ENCODE peak calls at places on chromosomes 11 and 22, in seven cellular contexts. G is LoVo; B is GM13977; Y is kidney tubule cell; J is Ammon's horn; Q is effector memory CD4-positive, alpha-beta T cell; H is D341Med. O is an unnamed sample.

GRCh38 chr11:598005-598680 is 17.6 kb downstream of the IRF7 start:
- DNase-seq in G (no peak), B (no peak), Y (no peak), J (no peak), Q (no peak), H (no peak), O (no peak)

GRCh38 chr11:2891901-2892214 is 6.3 kb upstream of the CDKN1C start:
- DNase-seq in G (no peak), B (no peak), Y (no peak), J (peak), Q (no peak), H (no peak), O (peak)

GRCh38 chr22:44309137-44309536 is 3.6 kb downstream of the SHISAL1 start:
- DNase-seq in G (peak), B (no peak), Y (peak), J (peak), Q (no peak), H (peak), O (peak)

GRCh38 chr11:14577835-14578529 is 57.8 kb upstream of the PSMA1 start:
- DNase-seq in G (no peak), B (no peak), Y (no peak), J (no peak), Q (no peak), H (no peak), O (no peak)

GRCh38 chr22:30210235-30210831 is 36.2 kb downstream of the LIF start:
- DNase-seq in G (peak), B (peak), Y (peak), J (peak), Q (no peak), H (peak), O (no peak)

GRCh38 chr11:36346562-36347383 is 50.7 kb downstream of the PRR5L start:
- DNase-seq in G (no peak), B (no peak), Y (no peak), J (no peak), Q (no peak), H (no peak), O (no peak)

GRCh38 chr11:21561589-21561988 is 631.3 kb upstream of the ANO5 start:
- DNase-seq in G (peak), B (no peak), Y (peak), J (no peak), Q (no peak), H (no peak), O (no peak)

GRCh38 chr11:130527648-130528300 is 79.3 kb downstream of the ADAMTS15 start:
- DNase-seq in G (no peak), B (no peak), Y (peak), J (peak), Q (no peak), H (no peak), O (no peak)

GRCh38 chr11:81033779-81034550 is 1593.1 kb upstream of the TENM4 start:
- DNase-seq in G (no peak), B (no peak), Y (no peak), J (no peak), Q (no peak), H (no peak), O (no peak)

GRCh38 chr22:46064236-46064965 is 85.9 kb upstream of the PPARA start:
- DNase-seq in G (peak), B (no peak), Y (no peak), J (no peak), Q (no peak), H (no peak), O (no peak)

GRCh38 chr22:40009231-40009769 is 14.5 kb downstream of the FAM83F start:
- DNase-seq in G (no peak), B (no peak), Y (no peak), J (no peak), Q (no peak), H (no peak), O (peak)

GRCh38 chr11:57230316-57230715 is 6.7 kb downstream of the APLNR start:
- DNase-seq in G (no peak), B (no peak), Y (no peak), J (no peak), Q (no peak), H (no peak), O (no peak)

GRCh38 chr22:17235149-17235655 is 16.0 kb upstream of the ADA2 start:
- DNase-seq in G (no peak), B (no peak), Y (no peak), J (no peak), Q (no peak), H (no peak), O (no peak)

GRCh38 chr11:25377466-25377865 is 880.6 kb downstream of the LUZP2 start:
- DNase-seq in G (no peak), B (no peak), Y (no peak), J (no peak), Q (no peak), H (no peak), O (no peak)

GRCh38 chr11:128467610-128468041 is 119.7 kb downstream of the ETS1 start:
- DNase-seq in G (peak), B (no peak), Y (peak), J (peak), Q (peak), H (no peak), O (no peak)

O was measured in WERI-Rb-1.